ENCODE peak calls at places on chromosomes 4 and X, in six cellular contexts. One of them, this sample, is unnamed.

GRCh38 chrX:21656587-21657317 is 1.4 kb downstream of the KLHL34 start:
- DNase-seq in endothelial cell of umbilical vein: no peak
- DNase-seq in K562: no peak
- DNase-seq in GM12878: no peak
- DNase-seq in A549: no peak
- DNase-seq in HepG2: no peak
- DNase-seq in this sample: no peak

GRCh38 chrX:150517303-150517896 is 51.0 kb upstream of the MTM1 start:
- DNase-seq in A549: no peak
- DNase-seq in endothelial cell of umbilical vein: no peak
- DNase-seq in GM12878: no peak
- DNase-seq in HepG2: no peak
- DNase-seq in K562: no peak
- DNase-seq in this sample: peak; percentile 33

GRCh38 chrX:47209508-47210238 is 8.8 kb upstream of the CDK16 start:
- DNase-seq in GM12878: no peak
- DNase-seq in endothelial cell of umbilical vein: no peak
- DNase-seq in A549: no peak
- DNase-seq in K562: no peak
- DNase-seq in HepG2: no peak
- DNase-seq in this sample: no peak

GRCh38 chr4:67234296-67234695 is 311.0 kb downstream of the CENPC start:
- DNase-seq in K562: no peak
- DNase-seq in A549: no peak
- DNase-seq in GM12878: no peak
- DNase-seq in HepG2: no peak
- DNase-seq in endothelial cell of umbilical vein: no peak
- DNase-seq in this sample: no peak

GRCh38 chr4:166501941-166502382 is 628.9 kb downstream of the TLL1 start:
- DNase-seq in A549: peak; percentile 18
- DNase-seq in endothelial cell of umbilical vein: no peak
- DNase-seq in GM12878: no peak
- DNase-seq in HepG2: peak; percentile 40
- DNase-seq in K562: peak; percentile 6
- DNase-seq in this sample: peak; percentile 32

GRCh38 chrX:17882680-17883079 is 21.6 kb upstream of the RAI2 start:
- DNase-seq in K562: no peak
- DNase-seq in endothelial cell of umbilical vein: no peak
- DNase-seq in GM12878: no peak
- DNase-seq in A549: no peak
- DNase-seq in HepG2: no peak
- DNase-seq in this sample: no peak

GRCh38 chr4:104860227-104861123 is 286.2 kb upstream of the TET2 start:
- DNase-seq in GM12878: peak; percentile 72
- DNase-seq in A549: peak; percentile 33
- DNase-seq in endothelial cell of umbilical vein: peak; percentile 67
- DNase-seq in K562: peak; percentile 57
- DNase-seq in HepG2: peak; percentile 62
- DNase-seq in this sample: peak; percentile 73

GRCh38 chrX:24513416-24513815 is 48.3 kb downstream of the PDK3 start:
- DNase-seq in K562: no peak
- DNase-seq in A549: no peak
- DNase-seq in HepG2: no peak
- DNase-seq in GM12878: peak; percentile 63
- DNase-seq in endothelial cell of umbilical vein: no peak
- DNase-seq in this sample: no peak

GRCh38 chr4:65668201-65669007 is 1.9 kb downstream of the EPHA5 start:
- DNase-seq in A549: no peak
- DNase-seq in HepG2: no peak
- DNase-seq in endothelial cell of umbilical vein: no peak
- DNase-seq in K562: no peak
- DNase-seq in GM12878: no peak
- DNase-seq in this sample: no peak

GRCh38 chrX:45623266-45623665 is 422.6 kb upstream of the DIPK2B start:
- DNase-seq in endothelial cell of umbilical vein: peak; percentile 74
- DNase-seq in GM12878: no peak
- DNase-seq in HepG2: no peak
- DNase-seq in K562: no peak
- DNase-seq in A549: no peak
- DNase-seq in this sample: no peak

GRCh38 chr4:83771113-83771705 is 235.3 kb downstream of the GPAT3 start:
- DNase-seq in A549: peak; percentile 53
- DNase-seq in K562: peak; percentile 50
- DNase-seq in endothelial cell of umbilical vein: peak; percentile 24
- DNase-seq in HepG2: peak; percentile 21
- DNase-seq in GM12878: no peak
- DNase-seq in this sample: peak; percentile 48

GRCh38 chr4:157151711-157152110 is 68.8 kb upstream of the GRIA2 start:
- DNase-seq in K562: no peak
- DNase-seq in HepG2: no peak
- DNase-seq in A549: no peak
- DNase-seq in GM12878: no peak
- DNase-seq in endothelial cell of umbilical vein: no peak
- DNase-seq in this sample: no peak

GRCh38 chrX:137031517-137032377 is 2.0 kb downstream of the GPR101 start:
- DNase-seq in GM12878: peak; percentile 5
- DNase-seq in endothelial cell of umbilical vein: peak; percentile 7
- DNase-seq in A549: no peak
- DNase-seq in K562: peak; percentile 35
- DNase-seq in HepG2: no peak
- DNase-seq in this sample: no peak

GRCh38 chr4:90142091-90142490 is 14.9 kb downstream of the CCSER1 start:
- DNase-seq in GM12878: no peak
- DNase-seq in A549: no peak
- DNase-seq in endothelial cell of umbilical vein: no peak
- DNase-seq in HepG2: no peak
- DNase-seq in K562: no peak
- DNase-seq in this sample: no peak

GRCh38 chrX:44101300-44101699 is 128.1 kb upstream of the NDP start:
- DNase-seq in HepG2: no peak
- DNase-seq in GM12878: no peak
- DNase-seq in A549: no peak
- DNase-seq in K562: no peak
- DNase-seq in endothelial cell of umbilical vein: no peak
- DNase-seq in this sample: no peak

GRCh38 chrX:30971761-30972603 is 82.9 kb upstream of the TAB3 start:
- DNase-seq in K562: peak; percentile 51
- DNase-seq in GM12878: no peak
- DNase-seq in endothelial cell of umbilical vein: peak; percentile 23
- DNase-seq in A549: peak; percentile 22
- DNase-seq in HepG2: peak; percentile 53
- DNase-seq in this sample: peak; percentile 52

GRCh38 chrX:137926090-137926489 is 360.2 kb downstream of the ZIC3 start:
- DNase-seq in K562: peak; percentile 5
- DNase-seq in GM12878: no peak
- DNase-seq in HepG2: no peak
- DNase-seq in A549: no peak
- DNase-seq in endothelial cell of umbilical vein: no peak
- DNase-seq in this sample: peak; percentile 13

GRCh38 chr4:75831856-75832405 is 70.3 kb downstream of the PPEF2 start:
- DNase-seq in HepG2: no peak
- DNase-seq in A549: no peak
- DNase-seq in endothelial cell of umbilical vein: no peak
- DNase-seq in K562: no peak
- DNase-seq in GM12878: no peak
- DNase-seq in this sample: peak; percentile 57

GRCh38 chrX:153719238-153719637 is 4.9 kb downstream of the BCAP31 start:
- DNase-seq in endothelial cell of umbilical vein: no peak
- DNase-seq in K562: no peak
- DNase-seq in GM12878: no peak
- DNase-seq in HepG2: no peak
- DNase-seq in A549: no peak
- DNase-seq in this sample: no peak

GRCh38 chr4:176191974-176192373 is 3.4 kb downstream of the SPATA4 start:
- DNase-seq in HepG2: no peak
- DNase-seq in A549: no peak
- DNase-seq in endothelial cell of umbilical vein: peak; percentile 71
- DNase-seq in K562: no peak
- DNase-seq in GM12878: no peak
- DNase-seq in this sample: no peak

GRCh38 chrX:46408553-46409407 is 136.4 kb downstream of the ZNF674 start:
- DNase-seq in endothelial cell of umbilical vein: peak; percentile 74
- DNase-seq in A549: peak; percentile 35
- DNase-seq in GM12878: peak; percentile 16
- DNase-seq in HepG2: peak; percentile 18
- DNase-seq in K562: peak; percentile 65
- DNase-seq in this sample: peak; percentile 70

GRCh38 chr4:6893449-6894085 is 16.1 kb upstream of the TBC1D14 start:
- DNase-seq in endothelial cell of umbilical vein: no peak
- DNase-seq in A549: peak; percentile 52
- DNase-seq in GM12878: no peak
- DNase-seq in HepG2: peak; percentile 99
- DNase-seq in K562: peak; percentile 68
- DNase-seq in this sample: peak; percentile 73
- TF ChIP-seq MYC in endothelial cell of umbilical vein: no peak
- TF ChIP-seq MYC in A549: peak; percentile 50
- TF ChIP-seq MYC in GM12878: no peak
- TF ChIP-seq MYC in HepG2: peak; percentile 92
- TF ChIP-seq MYC in K562: peak; percentile 78
- TF ChIP-seq MYC in this sample: peak; percentile 63

DNA sequence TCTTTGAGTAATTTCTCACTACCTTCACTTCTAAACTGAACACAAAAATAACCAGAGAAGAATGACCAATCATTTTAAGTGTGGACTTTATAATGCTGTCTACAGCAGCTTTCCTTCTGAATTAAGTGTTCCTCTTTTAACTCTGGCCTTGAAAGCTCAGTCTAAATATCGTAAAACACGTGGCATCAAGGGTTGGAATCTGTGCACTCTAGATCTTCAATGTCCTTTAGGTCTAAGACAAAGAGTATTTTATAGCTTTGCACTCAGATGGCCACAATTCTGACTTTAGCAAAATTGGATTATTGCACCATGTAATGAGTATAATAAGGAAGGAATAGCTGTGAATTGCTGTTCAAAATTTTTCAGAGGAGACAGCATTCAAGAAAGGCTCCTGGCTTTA is 197.1 kb upstream of the UGT8 start:
- DNase-seq in endothelial cell of umbilical vein: no peak
- DNase-seq in K562: no peak
- DNase-seq in A549: no peak
- DNase-seq in GM12878: no peak
- DNase-seq in HepG2: no peak
- DNase-seq in this sample: no peak
- TF ChIP-seq MAX in endothelial cell of umbilical vein: no peak
- TF ChIP-seq MAX in K562: no peak
- TF ChIP-seq MAX in A549: no peak
- TF ChIP-seq MAX in GM12878: no peak
- TF ChIP-seq MAX in HepG2: no peak
- TF ChIP-seq MAX in this sample: no peak

GRCh38 chr4:184306470-184306869 is 88.8 kb upstream of the ENPP6 start:
- DNase-seq in endothelial cell of umbilical vein: no peak
- DNase-seq in GM12878: no peak
- DNase-seq in HepG2: no peak
- DNase-seq in A549: no peak
- DNase-seq in K562: no peak
- DNase-seq in this sample: no peak

GRCh38 chr4:184309241-184310170 is 91.8 kb upstream of the ENPP6 start:
- DNase-seq in endothelial cell of umbilical vein: no peak
- DNase-seq in A549: no peak
- DNase-seq in GM12878: no peak
- DNase-seq in K562: no peak
- DNase-seq in HepG2: no peak
- DNase-seq in this sample: no peak

GRCh38 chr4:184310171-184310567 is 92.5 kb upstream of the ENPP6 start:
- DNase-seq in HepG2: no peak
- DNase-seq in endothelial cell of umbilical vein: peak; percentile 28
- DNase-seq in A549: no peak
- DNase-seq in K562: peak; percentile 39
- DNase-seq in GM12878: no peak
- DNase-seq in this sample: peak; percentile 52

GRCh38 chr4:184310881-184311709 is 93.4 kb upstream of the ENPP6 start:
- DNase-seq in K562: no peak
- DNase-seq in HepG2: peak; percentile 53
- DNase-seq in A549: no peak
- DNase-seq in endothelial cell of umbilical vein: no peak
- DNase-seq in GM12878: no peak
- DNase-seq in this sample: no peak

DNA sequence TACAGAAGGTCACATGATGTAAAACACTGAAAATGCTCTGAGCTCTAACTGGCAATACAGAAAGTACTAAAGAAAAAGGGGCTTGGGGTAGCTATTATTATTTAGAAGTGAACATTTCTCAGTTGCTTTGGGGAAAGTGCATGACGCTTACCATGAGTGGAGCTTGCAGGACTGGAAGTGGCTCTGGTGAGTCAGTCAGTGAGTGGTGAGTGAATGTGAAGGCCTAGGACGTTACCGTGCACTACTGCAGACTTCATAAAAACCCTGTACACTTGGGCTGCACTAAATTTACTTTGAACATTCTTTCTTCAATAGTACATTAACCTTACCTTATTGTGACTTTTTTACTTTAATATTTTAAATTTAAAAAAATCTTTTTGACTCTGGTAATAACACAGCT is 89.3 kb upstream of the ENPP6 start:
- DNase-seq in A549: no peak
- DNase-seq in K562: no peak
- DNase-seq in GM12878: no peak
- DNase-seq in HepG2: no peak
- DNase-seq in endothelial cell of umbilical vein: no peak
- DNase-seq in this sample: no peak
- TF ChIP-seq POLR2A in A549: no peak
- TF ChIP-seq POLR2A in K562: no peak
- TF ChIP-seq POLR2A in GM12878: no peak
- TF ChIP-seq POLR2A in HepG2: no peak
- TF ChIP-seq POLR2A in endothelial cell of umbilical vein: no peak
- TF ChIP-seq POLR2A in this sample: no peak

GRCh38 chr4:152352645-152353116 is 183.2 kb downstream of the FBXW7 start:
- DNase-seq in A549: peak; percentile 8
- DNase-seq in K562: peak; percentile 58
- DNase-seq in GM12878: peak; percentile 59
- DNase-seq in HepG2: peak; percentile 46
- DNase-seq in endothelial cell of umbilical vein: peak; percentile 94
- DNase-seq in this sample: peak; percentile 11
- TF ChIP-seq MYC in A549: no peak
- TF ChIP-seq MYC in K562: no peak
- TF ChIP-seq MYC in GM12878: no peak
- TF ChIP-seq MYC in HepG2: no peak
- TF ChIP-seq MYC in endothelial cell of umbilical vein: no peak
- TF ChIP-seq MYC in this sample: no peak

GRCh38 chr4:142671516-142671915 is 174.6 kb downstream of the INPP4B start:
- DNase-seq in HepG2: no peak
- DNase-seq in GM12878: no peak
- DNase-seq in K562: no peak
- DNase-seq in A549: no peak
- DNase-seq in endothelial cell of umbilical vein: no peak
- DNase-seq in this sample: no peak
- TF ChIP-seq MAX in HepG2: no peak
- TF ChIP-seq MAX in GM12878: no peak
- TF ChIP-seq MAX in K562: no peak
- TF ChIP-seq MAX in A549: no peak
- TF ChIP-seq MAX in endothelial cell of umbilical vein: no peak
- TF ChIP-seq MAX in this sample: no peak

DNA sequence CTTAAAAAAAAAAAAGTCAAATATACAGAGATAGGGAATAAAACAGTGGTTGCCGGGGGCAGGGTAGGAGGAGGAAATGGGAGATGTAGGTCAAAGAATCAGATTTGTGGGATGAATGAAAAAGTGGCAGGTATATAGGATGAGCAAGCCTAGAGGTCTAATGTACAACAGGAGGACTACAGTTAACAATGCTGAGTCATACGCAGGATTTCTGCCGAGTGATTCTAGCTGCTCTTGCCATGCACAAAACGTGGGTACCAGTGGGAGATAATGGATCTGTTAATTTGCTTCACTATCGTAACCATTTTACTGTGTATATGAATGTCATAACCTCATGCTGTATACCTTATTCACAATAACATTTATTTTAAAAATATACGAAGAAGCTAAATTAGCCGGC is 10.7 kb upstream of the MTNR1A start:
- DNase-seq in HepG2: no peak
- DNase-seq in endothelial cell of umbilical vein: no peak
- DNase-seq in GM12878: no peak
- DNase-seq in A549: no peak
- DNase-seq in K562: no peak
- DNase-seq in this sample: no peak
- TF ChIP-seq POLR2A in HepG2: no peak
- TF ChIP-seq POLR2A in endothelial cell of umbilical vein: no peak
- TF ChIP-seq POLR2A in GM12878: no peak
- TF ChIP-seq POLR2A in A549: no peak
- TF ChIP-seq POLR2A in K562: no peak
- TF ChIP-seq POLR2A in this sample: no peak